ENCODE peak calls at places on chromosomes 4 and X, in six cellular contexts. M is hepatocyte, S is PC-3, F is MM.1S, R is mammary epithelial cell, E is GM23248. C is an unnamed sample. For H3K4me1, the result is how much of the 10 kb centered on the place peaks cover.

GRCh38 chrX:150548684-150549083 is 19.7 kb upstream of the MTM1 start:
- DNase-seq in M (no peak), R (peak), S (peak), E (peak), F (no peak), C (peak)

GRCh38 chr4:115325836-115326235 is 212.4 kb upstream of the NDST4 start:
- DNase-seq in F (no peak), M (no peak), E (peak), R (no peak), S (no peak), C (no peak)

GRCh38 chr4:29051381-29051965 is 1668.7 kb upstream of the PCDH7 start:
- DNase-seq in S (no peak), M (no peak), F (no peak), E (no peak), R (peak), C (peak)

GRCh38 chr4:849478-850175 is 23.7 kb upstream of the CPLX1 start:
- DNase-seq in S (no peak), R (no peak), E (no peak), M (no peak), F (no peak), C (no peak)

GRCh38 chr4:1183985-1184773 is 11.8 kb upstream of the SPON2 start:
- DNase-seq in M (no peak), E (no peak), F (peak), R (no peak), S (no peak), C (no peak)

GRCh38 chrX:154378059-154378798 is 866 bp upstream of the EMD start:
- DNase-seq in R (no peak), E (peak), F (no peak), S (peak), M (peak), C (peak)

GRCh38 chrX:19707472-19707871 is 179.9 kb downstream of the SH3KBP1 start:
- DNase-seq in S (no peak), F (no peak), R (no peak), E (no peak), M (no peak), C (no peak)

GRCh38 chr4:25406081-25406692 is 29.1 kb downstream of the ANAPC4 start:
- DNase-seq in R (no peak), M (no peak), F (no peak), E (peak), S (no peak), C (peak)

GRCh38 chr4:184274288-184274951 is 56.7 kb upstream of the ENPP6 start:
- DNase-seq in M (no peak), E (peak), S (no peak), R (no peak), F (no peak), C (peak)

GRCh38 chr4:82711158-82711785 is 87.3 kb downstream of the SCD5 start:
- DNase-seq in R (no peak), F (no peak), E (no peak), S (no peak), M (no peak), C (no peak)

GRCh38 chr4:67700119-67700873 is 659 bp downstream of the UBA6 start:
- DNase-seq in E (peak), R (no peak), S (peak), F (peak), M (no peak), C (peak)

GRCh38 chr4:108620933-108621905 is 843 bp downstream of the RPL34 start:
- DNase-seq in R (no peak), S (no peak), M (no peak), F (peak), E (peak), C (no peak)

GRCh38 chrX:18424482-18425198 is 768 bp upstream of the CDKL5 start:
- DNase-seq in F (peak), S (peak), M (peak), E (peak), R (peak), C (peak)

GRCh38 chrX:32572644-32573043 is 638.7 kb downstream of the DMD start:
- DNase-seq in R (no peak), S (no peak), F (no peak), E (no peak), M (no peak), C (no peak)

GRCh38 chrX:46777971-46778810 is 19.3 kb upstream of the SLC9A7 start:
- DNase-seq in F (no peak), R (no peak), M (no peak), E (peak), S (peak), C (peak)

GRCh38 chr4:134906404-134907023 is 704.9 kb upstream of the PABPC4L start:
- DNase-seq in F (peak), E (no peak), S (peak), R (no peak), M (peak), C (peak)

GRCh38 chr4:1187182-1187581 is 14.8 kb upstream of the SPON2 start:
- DNase-seq in R (peak), S (no peak), E (no peak), M (no peak), F (peak), C (no peak)

GRCh38 chr4:184358521-184359232 is 115.7 kb downstream of the IRF2 start:
- DNase-seq in S (no peak), E (no peak), R (no peak), F (no peak), M (no peak), C (no peak)

GRCh38 chrX:101460669-101461068 is 24.6 kb upstream of the ARMCX4 start:
- DNase-seq in M (no peak), F (no peak), R (no peak), E (peak), S (no peak), C (peak)

GRCh38 chr4:108224628-108225053 is 55.9 kb upstream of the LEF1 start:
- DNase-seq in S (no peak), E (peak), M (peak), F (no peak), R (no peak), C (peak)

GRCh38 chrX:144627947-144628346 is 619.4 kb upstream of the SPANXN1 start:
- DNase-seq in S (peak), R (peak), M (no peak), E (no peak), F (no peak), C (no peak)

GRCh38 chr4:153488006-153488718 is 22.0 kb downstream of the TMEM131L start:
- DNase-seq in F (no peak), E (no peak), M (no peak), S (no peak), R (peak), C (peak)

GRCh38 chr4:107897823-107898222 is 33.5 kb upstream of the CYP2U1 start:
- DNase-seq in S (no peak), F (no peak), E (peak), M (no peak), R (no peak), C (no peak)

GRCh38 chr4:26687728-26688127 is 103.8 kb downstream of the TBC1D19 start:
- DNase-seq in S (peak), E (peak), F (no peak), M (no peak), R (peak), C (peak)

GRCh38 chrX:8629871-8630270 is 102.1 kb downstream of the ANOS1 start:
- DNase-seq in M (no peak), S (peak), F (no peak), R (peak), E (no peak), C (no peak)

GRCh38 chrX:153556767-153557166 is 39.3 kb downstream of the ATP2B3 start:
- DNase-seq in S (no peak), F (no peak), M (no peak), E (no peak), R (no peak), C (no peak)

GRCh38 chrX:132671229-132671641 is 182.4 kb upstream of the MBNL3 start:
- DNase-seq in R (no peak), S (peak), M (no peak), E (peak), F (no peak), C (peak)

GRCh38 chr4:186685744-186686143 is 37.9 kb downstream of the FAT1 start:
- DNase-seq in F (no peak), E (peak), M (peak), R (peak), S (peak), C (peak)

GRCh38 chr4:158523990-158524545 is 2.4 kb downstream of the RXFP1 start:
- DNase-seq in R (peak), M (no peak), E (no peak), F (no peak), S (peak), C (peak)

GRCh38 chrX:69236641-69237040 is 71.4 kb upstream of the PJA1 start:
- DNase-seq in E (no peak), S (no peak), M (no peak), R (peak), F (no peak), C (no peak)

DNA sequence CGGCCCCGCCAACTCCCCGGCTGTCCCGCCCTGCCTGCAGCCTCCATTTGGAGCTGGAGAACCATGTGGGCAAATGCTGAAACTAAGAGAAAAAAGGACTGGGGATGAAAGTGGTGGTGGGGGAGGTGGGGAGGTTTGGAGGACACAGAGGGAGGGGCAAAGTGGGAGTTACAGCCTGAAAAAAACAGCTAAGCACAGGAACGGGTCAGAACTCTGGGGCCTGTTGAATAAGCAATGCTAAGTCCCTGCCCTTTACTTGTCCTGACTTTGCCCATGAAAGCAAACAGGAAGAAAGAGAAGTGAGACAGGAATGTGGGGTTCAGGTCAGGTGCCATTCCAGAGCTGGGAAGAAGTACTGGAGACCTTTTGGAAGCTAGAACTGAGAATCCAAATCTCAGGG is 3.4 kb upstream of the GSX2 start:
- DNase-seq in F (no peak), S (no peak), M (no peak), R (no peak), E (no peak), C (no peak)
- TF ChIP-seq EZH2 in F (no peak), S (no peak), M (peak), R (no peak), E (no peak), C (no peak)

GRCh38 chr4:113584407-113585150 is 177.0 kb downstream of the CAMK2D start:
- DNase-seq in E (peak), R (no peak), M (peak), S (no peak), F (no peak), C (peak)
- H3K4me1 ChIP-seq in E (under half), R (under half), M (under half), S (under half), F (under half), C (under half)

DNA sequence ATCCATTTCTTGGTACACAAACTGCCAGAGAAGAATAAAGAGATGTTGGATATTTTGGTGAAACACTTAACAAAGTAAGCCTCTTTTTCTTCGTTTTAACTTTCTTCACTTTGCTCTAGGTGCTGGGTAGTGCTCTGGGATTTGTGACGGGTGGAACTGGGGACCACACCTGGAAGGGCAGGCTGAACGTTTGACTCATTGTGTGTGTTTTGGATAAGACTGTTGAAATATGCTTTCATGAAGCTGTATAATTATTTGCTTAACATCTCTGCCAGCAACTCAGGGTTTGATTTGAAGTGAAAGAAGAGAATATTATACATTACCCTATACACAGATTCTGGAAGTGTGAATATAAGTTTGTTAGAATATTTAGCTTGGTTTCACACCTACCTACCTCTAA is 233.2 kb downstream of the ARHGAP10 start:
- DNase-seq in S (peak), E (no peak), F (no peak), R (no peak), M (no peak), C (no peak)
- TF ChIP-seq EZH2 in S (no peak), E (no peak), F (no peak), R (no peak), M (no peak), C (no peak)

GRCh38 chr4:2807571-2807970 is 14.7 kb downstream of the SH3BP2 start:
- DNase-seq in R (no peak), E (no peak), F (no peak), S (no peak), M (no peak), C (no peak)

GRCh38 chr4:2804973-2805501 is 12.2 kb downstream of the SH3BP2 start:
- DNase-seq in E (no peak), S (no peak), R (no peak), F (no peak), M (no peak), C (no peak)

GRCh38 chr4:2806392-2807355 is 13.8 kb downstream of the SH3BP2 start:
- DNase-seq in M (no peak), F (no peak), S (no peak), E (peak), R (no peak), C (no peak)

GRCh38 chr4:2804449-2804972 is 11.6 kb downstream of the SH3BP2 start:
- DNase-seq in R (no peak), E (no peak), M (no peak), F (no peak), S (no peak), C (no peak)

DNA sequence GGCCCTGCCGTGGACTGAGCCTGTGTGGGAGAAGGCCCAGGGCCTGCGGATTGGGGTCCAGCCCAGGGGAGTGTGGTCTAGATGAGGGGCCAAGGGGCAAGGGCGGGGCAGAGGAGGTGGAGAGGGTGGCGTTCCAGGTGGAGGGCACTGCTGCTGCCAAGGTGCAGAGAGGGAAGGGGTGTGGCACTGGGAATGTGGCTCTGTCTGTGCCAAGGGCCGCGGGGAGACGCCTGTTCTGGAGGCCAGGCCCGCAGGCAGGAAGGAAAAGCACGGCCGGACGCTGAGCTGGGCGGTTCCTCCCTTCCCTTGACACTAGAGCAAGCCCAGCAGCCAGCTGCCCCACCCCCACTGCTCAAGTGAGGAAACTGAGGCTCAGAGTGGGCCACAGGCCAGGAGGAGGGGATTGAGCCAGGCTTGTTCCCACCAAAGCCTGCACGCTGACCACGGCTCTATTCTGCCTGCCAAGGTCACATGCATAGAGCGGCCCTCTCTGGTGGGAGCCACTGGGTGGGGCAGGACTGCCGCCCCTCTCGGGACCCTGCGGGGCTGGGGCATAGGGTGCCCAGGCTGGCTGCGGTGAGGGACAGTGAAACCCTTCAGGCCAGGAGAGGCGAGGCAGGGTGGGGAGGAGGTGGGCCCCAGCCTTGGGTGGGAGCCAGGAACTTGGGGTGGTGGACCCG is 13.0 kb downstream of the SH3BP2 start:
- DNase-seq in R (no peak), M (no peak), F (no peak), E (no peak), S (peak), C (no peak)
- H3K4me1 ChIP-seq in R (under half), M (under half), F (under half), E (under half), S (under half), C (under half)

GRCh38 chrX:53321943-53322497 is 40.6 kb upstream of the IQSEC2 start:
- DNase-seq in R (no peak), F (no peak), M (no peak), S (no peak), E (no peak), C (no peak)

GRCh38 chrX:53321216-53321942 is 40.0 kb upstream of the IQSEC2 start:
- DNase-seq in R (no peak), S (no peak), M (peak), F (no peak), E (peak), C (no peak)

GRCh38 chrX:53320543-53321215 is 39.3 kb upstream of the IQSEC2 start:
- DNase-seq in F (no peak), M (peak), S (no peak), R (no peak), E (peak), C (no peak)

GRCh38 chrX:53318766-53319353 is 37.5 kb upstream of the IQSEC2 start:
- DNase-seq in M (no peak), R (no peak), S (no peak), F (no peak), E (no peak), C (no peak)

GRCh38 chrX:53319614-53320542 is 38.5 kb upstream of the IQSEC2 start:
- DNase-seq in R (no peak), E (peak), M (no peak), S (no peak), F (no peak), C (no peak)
- TF ChIP-seq EZH2 in R (no peak), E (no peak), M (no peak), S (no peak), F (no peak), C (no peak)

GRCh38 chr4:38078590-38079381 is 118.6 kb downstream of the PTTG2 start:
- DNase-seq in R (peak), E (peak), S (peak), M (peak), F (no peak), C (peak)

GRCh38 chr4:38082424-38083374 is 122.5 kb downstream of the PTTG2 start:
- DNase-seq in S (peak), M (no peak), R (no peak), E (peak), F (no peak), C (peak)

GRCh38 chr4:38080061-38080531 is 119.9 kb downstream of the PTTG2 start:
- DNase-seq in R (no peak), S (no peak), F (no peak), E (no peak), M (no peak), C (no peak)

GRCh38 chr4:38077791-38078489 is 117.7 kb downstream of the PTTG2 start:
- DNase-seq in F (no peak), R (no peak), S (no peak), E (no peak), M (no peak), C (no peak)

GRCh38 chr4:38080575-38080974 is 120.4 kb downstream of the PTTG2 start:
- DNase-seq in M (no peak), S (no peak), F (no peak), R (no peak), E (no peak), C (no peak)
- H3K4me1 ChIP-seq in M (half or more), S (under half), F (under half), R (under half), E (half or more), C (under half)

GRCh38 chr4:99404595-99405287 is 30.4 kb downstream of the ADH7 start:
- DNase-seq in E (peak), R (peak), F (peak), S (peak), M (no peak), C (peak)
- TF ChIP-seq EZH2 in E (no peak), R (no peak), F (no peak), S (no peak), M (no peak), C (no peak)

DNA sequence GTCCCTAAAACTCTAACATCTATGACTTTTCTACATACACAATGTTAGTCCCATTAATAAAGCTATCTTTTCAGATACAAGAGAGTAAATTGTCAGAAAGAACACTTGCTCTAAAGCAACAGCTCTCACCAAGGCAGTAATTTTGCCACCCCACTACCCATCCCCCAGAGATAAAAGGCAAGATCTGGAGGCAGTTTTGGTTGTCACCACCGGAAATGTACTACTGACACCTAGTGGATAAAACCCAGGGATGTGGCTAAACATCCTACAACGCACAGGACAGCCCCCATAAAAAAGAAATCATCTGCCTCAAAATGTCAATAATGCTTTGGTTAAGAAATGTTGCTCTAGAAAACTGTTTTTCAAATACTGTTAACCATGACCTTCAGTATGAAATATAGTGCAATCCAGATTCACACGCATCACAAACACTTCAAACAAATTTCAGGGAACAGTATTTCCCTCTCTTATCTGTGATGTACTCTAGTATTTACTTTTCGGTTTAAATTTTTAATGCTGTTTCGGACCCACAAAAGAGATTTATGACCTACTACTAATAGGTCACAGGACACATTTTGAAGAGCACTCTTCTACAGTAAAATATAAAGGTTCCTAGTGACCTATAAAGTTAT is 5.1 kb downstream of the FBXL5 start:
- DNase-seq in F (peak), R (peak), S (peak), E (peak), M (peak), C (peak)
- H3K4me1 ChIP-seq in F (under half), R (under half), S (under half), E (under half), M (under half), C (under half)

DNA sequence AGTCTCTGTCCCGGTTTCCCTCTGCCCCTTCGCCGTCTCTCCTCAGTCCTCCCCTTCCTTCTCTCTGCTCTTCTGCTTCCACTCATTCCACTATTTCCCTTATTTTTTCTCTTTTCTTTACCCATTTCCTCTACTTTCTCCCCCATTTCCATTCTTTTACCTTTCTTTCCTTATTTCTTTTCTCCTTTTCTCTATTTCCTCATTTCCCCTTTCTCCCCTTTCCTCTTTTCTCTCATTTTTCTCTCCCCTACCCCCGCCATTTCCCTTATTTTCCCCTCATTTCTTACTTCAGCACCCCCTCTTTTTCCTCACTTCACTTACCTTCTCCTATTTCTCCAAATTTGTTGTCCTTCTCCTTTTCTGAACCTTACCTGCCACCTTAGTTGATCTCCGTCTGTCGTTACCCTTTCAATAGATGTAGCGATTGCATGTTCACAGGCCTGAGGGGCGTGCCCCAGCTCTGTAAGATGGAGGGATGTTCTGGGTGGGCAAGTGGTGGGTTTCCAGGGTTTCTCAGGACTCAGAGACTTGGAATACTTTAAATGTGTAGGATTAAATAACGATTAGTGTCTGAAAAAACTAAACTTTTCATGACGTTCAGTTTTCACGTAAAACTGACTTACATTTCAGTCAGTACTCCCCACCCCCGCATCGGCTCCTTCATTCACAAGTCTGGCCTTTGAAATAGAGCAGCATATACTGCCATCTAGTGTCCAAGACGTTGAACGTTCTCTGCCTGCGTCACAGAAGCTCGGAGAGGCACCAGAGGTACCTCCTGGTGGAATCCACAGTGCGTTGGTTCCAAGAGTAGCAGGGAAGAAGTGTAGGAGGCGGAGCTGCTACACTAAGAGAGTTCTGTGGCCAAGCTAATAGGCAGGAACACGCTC is 641 bp upstream of the NCBP2L start:
- DNase-seq in E (peak), M (peak), R (peak), F (peak), S (peak), C (peak)
- TF ChIP-seq EZH2 in E (no peak), M (no peak), R (no peak), F (no peak), S (no peak), C (no peak)